ENCODE peak calls at places on chromosomes 4 and X, in seven cellular contexts. C is NCI-H2029; V is HS-5; D is GM04504; A is A549; O is T1000; G is activated CD4-positive, alpha-beta T cell treated with anti-CD3 and anti-CD28 coated beads for 24 hours. N is an unnamed sample.

GRCh38 chr4:8688908-8689445 is 96.4 kb downstream of the CPZ start:
- DNase-seq in C (no peak), O (no peak), D (no peak), G (no peak), V (no peak), A (no peak), N (no peak)

GRCh38 chr4:36432556-36432955 is 151.1 kb downstream of the DTHD1 start:
- DNase-seq in C (no peak), V (no peak), O (no peak), A (no peak), D (no peak), G (no peak), N (no peak)

GRCh38 chr4:7394184-7394575 is 40.5 kb downstream of the PSAPL1 start:
- DNase-seq in V (no peak), D (no peak), O (no peak), A (no peak), C (no peak), G (no peak), N (no peak)

GRCh38 chr4:102678107-102678506 is 82.7 kb downstream of the MANBA start:
- DNase-seq in C (no peak), A (no peak), V (no peak), G (no peak), O (no peak), D (no peak), N (no peak)

GRCh38 chrX:40064055-40064597 is 33.6 kb downstream of the BCOR start:
- DNase-seq in A (no peak), G (no peak), C (peak), V (no peak), O (no peak), D (no peak), N (no peak)

GRCh38 chr4:8783736-8784135 is 87.9 kb downstream of the HMX1 start:
- DNase-seq in D (no peak), G (no peak), C (no peak), A (no peak), O (no peak), V (no peak), N (no peak)

GRCh38 chrX:14051416-14051815 is 21.7 kb upstream of the GEMIN8 start:
- DNase-seq in C (no peak), A (no peak), O (no peak), G (no peak), D (no peak), V (no peak), N (no peak)

GRCh38 chrX:118418811-118419251 is 72.9 kb downstream of the WDR44 start:
- DNase-seq in A (no peak), G (no peak), V (no peak), O (no peak), C (no peak), D (no peak), N (no peak)

GRCh38 chrX:144586756-144587155 is 660.5 kb upstream of the SPANXN1 start:
- DNase-seq in D (no peak), V (peak), G (no peak), A (no peak), O (peak), C (no peak), N (no peak)

GRCh38 chr4:150779707-150780106 is 197.8 kb downstream of the MAB21L2 start:
- DNase-seq in G (no peak), A (no peak), D (no peak), O (no peak), C (no peak), V (no peak), N (no peak)

GRCh38 chr4:41887821-41888699 is 47.2 kb upstream of the TMEM33 start:
- DNase-seq in C (no peak), G (peak), D (peak), V (no peak), O (peak), A (no peak), N (peak)

GRCh38 chr4:140893939-140894338 is 137.8 kb upstream of the TBC1D9 start:
- DNase-seq in O (no peak), A (no peak), C (no peak), V (peak), D (peak), G (no peak), N (no peak)

GRCh38 chr4:30362436-30362835 is 357.7 kb upstream of the PCDH7 start:
- DNase-seq in G (no peak), V (no peak), C (no peak), A (no peak), O (no peak), D (no peak), N (no peak)

GRCh38 chr4:14059006-14059405 is 431.5 kb upstream of the BOD1L1 start:
- DNase-seq in D (no peak), G (no peak), A (no peak), O (no peak), C (no peak), V (no peak), N (no peak)

GRCh38 chrX:144566592-144566991 is 680.7 kb upstream of the SPANXN1 start:
- DNase-seq in A (no peak), V (no peak), C (no peak), G (no peak), D (no peak), O (no peak), N (no peak)

GRCh38 chrX:41118156-41118555 is 32.9 kb downstream of the USP9X start:
- DNase-seq in V (no peak), C (no peak), D (no peak), O (no peak), A (no peak), G (no peak), N (no peak)

GRCh38 chr4:25457053-25457715 is 80.1 kb downstream of the ANAPC4 start:
- DNase-seq in D (peak), V (peak), G (no peak), C (no peak), O (no peak), A (no peak), N (peak)

GRCh38 chr4:143399113-143399949 is 62.7 kb downstream of the GAB1 start:
- DNase-seq in D (no peak), G (no peak), A (no peak), O (no peak), V (no peak), C (peak), N (no peak)

GRCh38 chr4:141016117-141016798 is 117.0 kb downstream of the RNF150 start:
- DNase-seq in C (peak), D (no peak), O (no peak), A (no peak), G (no peak), V (no peak), N (no peak)

GRCh38 chr4:77671051-77671450 is 65.4 kb downstream of the CXCL13 start:
- DNase-seq in A (no peak), G (no peak), C (no peak), O (no peak), V (no peak), D (no peak), N (no peak)

GRCh38 chr4:86557526-86557925 is 36.6 kb upstream of the PTPN13 start:
- DNase-seq in C (no peak), D (no peak), V (no peak), G (no peak), A (no peak), O (no peak), N (no peak)

GRCh38 chr4:68476191-68476590 is 28.9 kb downstream of the TMPRSS11E start:
- DNase-seq in C (no peak), O (no peak), G (no peak), V (no peak), A (no peak), D (peak), N (no peak)

GRCh38 chrX:26915064-26915463 is 548.1 kb downstream of the PPP4R3C start:
- DNase-seq in G (no peak), C (no peak), D (no peak), O (no peak), A (no peak), V (peak), N (peak)

GRCh38 chr4:157315968-157316367 is 95.4 kb downstream of the GRIA2 start:
- DNase-seq in V (peak), G (no peak), D (no peak), C (no peak), A (no peak), O (no peak), N (no peak)

GRCh38 chrX:154526901-154527675 is 11.1 kb upstream of the FAM3A start:
- DNase-seq in A (no peak), D (peak), O (peak), V (no peak), C (peak), G (peak), N (no peak)